ENCODE peak calls at places on chromosome 5, in six cellular contexts. M is neuronal stem cell, C is H1, L is IMR-90, I is mesenchymal stem cell, F is trophoblast cell. Z is an unnamed sample.

GRCh38 chr5:57658009-57658408 is 175.4 kb upstream of the ACTBL2 start:
- DNase-seq in M (no peak), C (no peak), L (no peak), I (no peak), F (no peak), Z (no peak)

GRCh38 chr5:141484499-141485304 is at the start of gene PCDHGC4:
- DNase-seq in M (peak), C (no peak), L (no peak), I (peak), F (no peak), Z (peak)

GRCh38 chr5:5891350-5891749 is 468.9 kb downstream of the ICE1 start:
- DNase-seq in M (no peak), C (no peak), L (no peak), I (no peak), F (no peak), Z (no peak)

GRCh38 chr5:74281191-74281590 is 359.3 kb downstream of the ENC1 start:
- DNase-seq in M (no peak), C (no peak), L (no peak), I (no peak), F (no peak), Z (no peak)

GRCh38 chr5:142817961-142818431 is 47.8 kb downstream of the ARHGAP26 start:
- DNase-seq in M (no peak), C (no peak), L (no peak), I (no peak), F (no peak), Z (no peak)

GRCh38 chr5:111757582-111758283 is 739 bp upstream of the NREP start:
- DNase-seq in M (peak), C (no peak), L (peak), I (peak), F (peak), Z (peak)

GRCh38 chr5:14879393-14879792 is 7.8 kb upstream of the ANKH start:
- DNase-seq in M (no peak), C (no peak), L (no peak), I (no peak), F (no peak), Z (no peak)

GRCh38 chr5:122434120-122434519 is 122.1 kb downstream of the SNCAIP start:
- DNase-seq in M (no peak), C (no peak), L (no peak), I (no peak), F (no peak), Z (no peak)

GRCh38 chr5:24135536-24135935 is 509.2 kb downstream of the CDH10 start:
- DNase-seq in M (no peak), C (no peak), L (no peak), I (no peak), F (peak), Z (no peak)

GRCh38 chr5:77259479-77259878 is 49.0 kb downstream of the PDE8B start:
- DNase-seq in M (no peak), C (no peak), L (peak), I (no peak), F (no peak), Z (no peak)

GRCh38 chr5:151081426-151082273 is 816 bp upstream of the TNIP1 start:
- DNase-seq in M (no peak), C (no peak), L (peak), I (peak), F (no peak), Z (no peak)

GRCh38 chr5:83523926-83524325 is 52.4 kb downstream of the VCAN start:
- DNase-seq in M (no peak), C (no peak), L (no peak), I (no peak), F (no peak), Z (no peak)
- H3K14ac ChIP-seq in M (no peak), C (no peak), L (no peak), I (no peak), F (no peak), Z (no peak)

GRCh38 chr5:16855475-16855874 is 80.6 kb downstream of the MYO10 start:
- DNase-seq in M (peak), C (no peak), L (peak), I (no peak), F (no peak), Z (no peak)

GRCh38 chr5:16862777-16863176 is 73.3 kb downstream of the MYO10 start:
- DNase-seq in M (no peak), C (no peak), L (no peak), I (no peak), F (no peak), Z (no peak)

GRCh38 chr5:16857635-16858034 is 78.5 kb downstream of the MYO10 start:
- DNase-seq in M (no peak), C (no peak), L (no peak), I (no peak), F (no peak), Z (no peak)

GRCh38 chr5:16856531-16856930 is 79.6 kb downstream of the MYO10 start:
- DNase-seq in M (no peak), C (no peak), L (peak), I (peak), F (peak), Z (no peak)

DNA sequence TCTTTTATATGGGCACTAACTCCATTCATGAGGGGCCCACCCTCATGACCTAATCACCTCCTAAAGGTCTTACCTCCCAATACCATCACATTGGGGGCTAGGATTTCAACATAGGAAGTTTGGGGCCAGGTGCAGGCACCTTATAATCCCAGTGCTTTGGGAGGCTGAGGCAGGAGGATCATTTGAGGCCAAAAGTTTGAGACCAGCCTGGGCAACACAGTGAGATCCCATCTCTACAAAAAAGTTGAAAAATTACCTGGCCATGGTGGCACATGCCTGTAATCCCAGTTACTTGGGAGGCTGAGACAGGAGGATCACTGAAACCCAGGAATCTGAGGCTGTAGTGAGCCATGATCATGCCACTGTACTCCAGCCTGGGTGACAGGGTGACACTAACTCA is 76.7 kb downstream of the MYO10 start:
- DNase-seq in M (no peak), C (no peak), L (no peak), I (no peak), F (no peak), Z (no peak)
- H4K8ac ChIP-seq in M (no peak), C (no peak), L (no peak), I (no peak), F (no peak), Z (no peak)

GRCh38 chr5:147863409-147864194 is 14.9 kb upstream of the SCGB3A2 start:
- DNase-seq in M (no peak), C (no peak), L (no peak), I (no peak), F (no peak), Z (no peak)
- H2BK5ac ChIP-seq in M (no peak), C (peak), L (no peak), I (no peak), F (no peak), Z (no peak)

GRCh38 chr5:33010851-33011250 is 299.7 kb downstream of the NPR3 start:
- DNase-seq in M (no peak), C (no peak), L (peak), I (no peak), F (no peak), Z (no peak)
- H3K14ac ChIP-seq in M (no peak), C (no peak), L (no peak), I (no peak), F (no peak), Z (no peak)

Z was measured in H9.